ENCODE peak calls at places on chromosomes 3 and 15, in seven cellular contexts. I is body of pancreas, G is suprapubic skin, E is heart left ventricle, F is left ventricle myocardium inferior, P is brain microvascular endothelial cell, R is K562. V is an unnamed sample.

GRCh38 chr3:194093822-194094221 is 42.1 kb upstream of the HES1 start:
- DNase-seq in F (no peak), E (no peak), I (no peak), G (no peak), P (no peak), R (no peak), V (no peak)

GRCh38 chr15:65979316-65979715 is 110.0 kb downstream of the RAB11A start:
- DNase-seq in F (no peak), P (peak), G (no peak), R (no peak), E (peak), I (no peak), V (no peak)

GRCh38 chr15:96345560-96346389 is 15.3 kb downstream of the NR2F2 start:
- DNase-seq in G (no peak), F (peak), R (no peak), E (no peak), I (peak), P (peak), V (peak)

GRCh38 chr3:126100216-126100615 is 16.3 kb upstream of the SLC41A3 start:
- DNase-seq in P (no peak), I (no peak), R (no peak), F (no peak), E (no peak), G (no peak), V (no peak)

GRCh38 chr3:114841515-114841914 is 305.6 kb downstream of the ZBTB20 start:
- DNase-seq in G (no peak), E (no peak), F (no peak), I (no peak), R (no peak), P (no peak), V (no peak)

GRCh38 chr3:108985844-108986243 is 32.2 kb upstream of the GUCA1C start:
- DNase-seq in I (no peak), G (no peak), F (no peak), E (no peak), P (no peak), R (no peak), V (no peak)

GRCh38 chr15:65087873-65088642 is 11.5 kb downstream of the KBTBD13 start:
- DNase-seq in P (no peak), R (no peak), E (peak), F (peak), I (no peak), G (no peak), V (peak)

GRCh38 chr3:149369991-149370866 is 7.2 kb downstream of the TM4SF1 start:
- DNase-seq in R (no peak), I (no peak), G (no peak), P (no peak), F (no peak), E (no peak), V (no peak)

GRCh38 chr3:16839271-16840110 is 45.3 kb upstream of the PLCL2 start:
- DNase-seq in F (no peak), G (no peak), R (no peak), E (no peak), I (no peak), P (no peak), V (no peak)

GRCh38 chr15:70201376-70201775 is 103.7 kb upstream of the TLE3 start:
- DNase-seq in G (no peak), R (no peak), F (no peak), I (no peak), P (no peak), E (no peak), V (no peak)

GRCh38 chr3:60363817-60364216 is 887.4 kb downstream of the FHIT start:
- DNase-seq in I (no peak), E (no peak), P (peak), R (no peak), G (no peak), F (no peak), V (no peak)

GRCh38 chr3:168545591-168545990 is 449.9 kb upstream of the GOLIM4 start:
- DNase-seq in F (peak), G (no peak), P (peak), I (peak), R (no peak), E (peak), V (no peak)

GRCh38 chr3:64440498-64440897 is 215.2 kb upstream of the PRICKLE2 start:
- DNase-seq in F (no peak), I (peak), E (no peak), P (peak), R (no peak), G (no peak), V (no peak)

GRCh38 chr3:42747581-42747980 is 25.5 kb downstream of the CCDC13 start:
- DNase-seq in E (no peak), R (no peak), P (no peak), G (no peak), I (no peak), F (no peak), V (no peak)

GRCh38 chr3:45507820-45508317 is 86.7 kb upstream of the LIMD1 start:
- DNase-seq in F (peak), E (peak), P (peak), G (no peak), R (peak), I (no peak), V (no peak)

GRCh38 chr15:40846846-40847224 is 3.0 kb downstream of the SPINT1 start:
- DNase-seq in R (no peak), P (no peak), E (no peak), I (peak), G (no peak), F (no peak), V (no peak)

GRCh38 chr3:117282506-117282905 is 572.9 kb downstream of the TUSC7 start:
- DNase-seq in F (no peak), P (no peak), I (no peak), E (no peak), G (no peak), R (no peak), V (no peak)

GRCh38 chr15:66614456-66615174 is 48.8 kb upstream of the LCTL start:
- DNase-seq in I (no peak), P (no peak), E (no peak), G (no peak), R (no peak), F (no peak), V (no peak)

GRCh38 chr3:187212705-187213104 is 15.4 kb downstream of the RTP1 start:
- DNase-seq in P (no peak), E (no peak), G (no peak), R (no peak), I (no peak), F (peak), V (peak)

GRCh38 chr3:5210926-5211325 is 23.4 kb downstream of the EDEM1 start:
- DNase-seq in I (no peak), E (no peak), R (no peak), F (no peak), G (no peak), P (no peak), V (no peak)

GRCh38 chr3:57755368-57756021 is 614 bp upstream of the SLMAP start:
- DNase-seq in E (peak), P (no peak), F (peak), I (peak), R (peak), G (no peak), V (no peak)

GRCh38 chr15:61702224-61703120 is 357.8 kb downstream of the VPS13C start:
- DNase-seq in P (no peak), R (no peak), G (no peak), E (no peak), F (no peak), I (no peak), V (no peak)

GRCh38 chr3:38004415-38005075 is 14.0 kb downstream of the VILL start:
- DNase-seq in P (peak), F (peak), E (peak), G (no peak), I (peak), R (peak), V (peak)

GRCh38 chr3:175704366-175705041 is 845.4 kb downstream of the NAALADL2 start:
- DNase-seq in R (no peak), F (no peak), P (no peak), I (no peak), G (no peak), E (no peak), V (no peak)

GRCh38 chr15:80317389-80318169 is 65.6 kb upstream of the CTXND1 start:
- DNase-seq in I (peak), R (no peak), G (no peak), E (peak), P (peak), F (peak), V (no peak)

GRCh38 chr3:65833761-65834505 is 204.8 kb downstream of the MAGI1 start:
- DNase-seq in I (no peak), G (no peak), P (peak), E (no peak), F (no peak), R (no peak), V (no peak)

GRCh38 chr3:157939166-157939565 is 167.1 kb downstream of the SHOX2 start:
- DNase-seq in R (no peak), I (no peak), G (no peak), E (no peak), F (no peak), P (no peak), V (no peak)

GRCh38 chr3:46406440-46406785 is 453 bp downstream of the CCR5AS start:
- DNase-seq in F (no peak), P (no peak), I (peak), G (peak), E (no peak), R (peak), V (no peak)

GRCh38 chr3:172125963-172126403 is 86.6 kb downstream of the FNDC3B start:
- DNase-seq in G (peak), F (peak), E (peak), P (peak), R (no peak), I (peak), V (peak)

GRCh38 chr15:85785887-85786777 is 8.6 kb downstream of the KLHL25 start:
- DNase-seq in I (peak), F (no peak), P (peak), E (peak), R (no peak), G (no peak), V (no peak)

GRCh38 chr3:152438706-152439105 is 170.0 kb downstream of the MBNL1 start:
- DNase-seq in F (no peak), P (no peak), G (no peak), E (no peak), R (no peak), I (no peak), V (no peak)

GRCh38 chr3:112002458-112002971 is 3.8 kb downstream of the TAGLN3 start:
- DNase-seq in G (no peak), E (no peak), R (no peak), P (no peak), F (no peak), I (no peak), V (no peak)

GRCh38 chr3:13654330-13655073 is 105.6 kb downstream of the FBLN2 start:
- DNase-seq in F (no peak), I (no peak), P (no peak), R (peak), E (no peak), G (no peak), V (no peak)

GRCh38 chr3:139774570-139775302 is 97.0 kb upstream of the NMNAT3 start:
- DNase-seq in F (no peak), G (no peak), P (peak), I (peak), R (no peak), E (no peak), V (no peak)

GRCh38 chr3:1092771-1093170 is at the start of gene CNTN6:
- DNase-seq in I (no peak), P (peak), G (no peak), R (no peak), E (no peak), F (no peak), V (no peak)
- H3K4me3 ChIP-seq in I (no peak), P (peak), G (no peak), R (no peak), E (no peak), F (no peak), V (no peak)

GRCh38 chr3:165805834-165806561 is 31.2 kb downstream of the BCHE start:
- DNase-seq in P (no peak), R (no peak), E (no peak), I (no peak), G (no peak), F (no peak), V (no peak)
- H3K27ac ChIP-seq in P (no peak), R (no peak), E (no peak), I (no peak), G (no peak), F (no peak), V (no peak)

GRCh38 chr15:58063612-58064011 is 1.9 kb downstream of the ALDH1A2 start:
- DNase-seq in P (no peak), G (no peak), E (no peak), F (no peak), R (no peak), I (no peak), V (no peak)

GRCh38 chr15:58065011-58065444 is 483 bp downstream of the ALDH1A2 start:
- DNase-seq in F (peak), G (no peak), E (peak), I (peak), R (peak), P (no peak), V (no peak)

GRCh38 chr15:58062983-58063382 is 2.5 kb downstream of the ALDH1A2 start:
- DNase-seq in F (no peak), P (no peak), E (no peak), R (no peak), I (no peak), G (no peak), V (no peak)

GRCh38 chr15:58065445-58066041 is at the start of gene ALDH1A2:
- DNase-seq in F (peak), P (no peak), R (peak), E (peak), G (no peak), I (peak), V (no peak)

GRCh38 chr15:58064119-58065010 is 1.1 kb downstream of the ALDH1A2 start:
- DNase-seq in I (no peak), G (no peak), F (no peak), E (no peak), R (no peak), P (no peak), V (no peak)
- H3K4me3 ChIP-seq in I (no peak), G (peak), F (peak), E (peak), R (peak), P (no peak), V (no peak)

GRCh38 chr3:180036092-180036677 is 552 bp downstream of the PEX5L start:
- DNase-seq in F (no peak), P (no peak), I (peak), G (no peak), E (no peak), R (no peak), V (no peak)
- H3K27ac ChIP-seq in F (no peak), P (no peak), I (peak), G (no peak), E (no peak), R (no peak), V (no peak)

DNA sequence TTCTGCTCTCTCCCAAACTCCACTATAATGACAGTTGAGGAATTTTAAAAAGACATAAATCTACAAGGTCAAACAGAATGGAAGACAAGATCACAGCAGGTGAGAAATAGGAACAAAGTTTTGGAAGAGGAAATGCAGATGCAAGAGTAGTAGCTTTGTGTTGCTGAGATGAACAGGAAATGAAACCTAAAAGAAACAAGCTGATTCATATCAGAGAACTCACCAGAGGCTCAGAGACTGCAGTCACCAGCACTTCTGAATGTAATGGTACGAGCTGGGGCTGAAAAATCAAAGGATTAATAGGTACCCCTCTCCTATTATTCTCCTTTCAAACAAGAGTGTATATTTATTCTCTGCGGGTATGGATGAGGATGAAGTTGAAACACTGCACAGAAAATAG is 460.0 kb downstream of the RAP2B start:
- DNase-seq in R (no peak), P (no peak), E (no peak), I (no peak), G (no peak), F (no peak), V (no peak)
- H3K4me3 ChIP-seq in R (no peak), P (no peak), E (no peak), I (no peak), G (no peak), F (no peak), V (no peak)

DNA sequence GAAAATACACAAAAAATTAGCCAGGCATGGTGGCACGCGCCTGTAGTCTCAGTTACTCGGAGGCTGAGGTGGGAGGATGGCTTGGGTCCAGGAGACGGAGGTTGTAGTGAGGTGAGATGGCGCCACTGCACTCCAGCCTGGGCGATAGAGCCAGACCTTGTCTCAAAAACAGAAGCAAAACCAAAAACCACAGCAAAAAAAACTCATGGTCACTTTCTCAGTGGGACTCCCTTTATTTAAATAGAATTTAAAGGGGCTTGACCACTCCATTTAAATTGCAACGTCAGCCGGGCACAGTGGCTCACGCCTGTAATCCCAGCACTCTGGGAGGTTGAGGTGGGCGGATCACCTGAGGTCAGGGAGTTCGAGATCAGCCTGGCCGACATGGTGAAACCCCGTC is 32.8 kb downstream of the ARHGAP31 start:
- DNase-seq in E (no peak), G (no peak), P (no peak), I (no peak), F (no peak), R (no peak), V (no peak)
- H3K27ac ChIP-seq in E (no peak), G (no peak), P (no peak), I (no peak), F (no peak), R (no peak), V (peak)

DNA sequence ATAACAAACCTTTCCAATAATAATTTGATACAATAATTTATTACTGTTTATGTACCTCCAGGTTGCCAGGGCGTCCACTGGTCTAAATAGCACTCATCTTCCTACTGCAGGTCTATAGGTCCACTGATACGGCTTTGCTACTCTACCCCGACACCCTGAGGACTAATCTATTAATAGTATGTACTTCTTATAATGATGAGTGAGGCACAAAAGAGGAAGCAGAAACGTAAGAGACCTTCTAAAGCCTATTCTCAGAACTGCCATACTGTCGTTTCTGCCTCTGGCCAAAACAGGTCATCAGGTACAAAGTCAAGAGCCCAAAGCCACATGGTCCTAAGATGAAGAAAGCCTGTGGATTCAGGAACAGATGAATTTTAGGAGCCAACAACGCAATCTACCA is 163.2 kb upstream of the GRM7 start:
- DNase-seq in I (no peak), E (no peak), R (no peak), P (no peak), G (no peak), F (no peak), V (no peak)
- H3K4me3 ChIP-seq in I (no peak), E (no peak), R (no peak), P (no peak), G (no peak), F (no peak), V (no peak)

DNA sequence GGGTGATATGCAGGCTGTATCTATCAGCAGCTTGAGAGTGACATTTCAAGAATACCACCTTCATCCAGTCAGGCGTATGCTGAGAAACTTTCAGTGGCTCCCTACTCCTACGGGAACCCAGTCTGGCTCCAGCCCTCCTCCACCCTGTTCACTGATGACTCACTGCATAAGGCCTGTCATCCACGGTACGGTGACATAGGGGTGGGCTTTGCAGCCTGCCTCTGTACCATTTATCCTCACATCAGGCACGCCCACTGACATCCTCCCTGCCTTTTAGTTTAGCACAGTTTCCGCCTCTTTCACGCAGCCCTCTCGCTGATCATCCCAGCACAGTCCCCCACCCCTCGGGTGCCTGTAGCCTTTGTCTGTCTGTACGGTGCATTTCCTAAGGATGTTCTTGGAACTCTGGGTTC is 11.7 kb downstream of the PXYLP1 start:
- DNase-seq in I (no peak), E (peak), F (no peak), G (no peak), R (peak), P (peak), V (no peak)
- H3K27ac ChIP-seq in I (no peak), E (peak), F (peak), G (no peak), R (no peak), P (no peak), V (no peak)